ENCODE peak calls at places on chromosome 11, in seven cellular contexts. One of them, this sample, is unnamed.

GRCh38 chr11:43880640-43881159 is at the start of gene ALKBH3:
- DNase-seq in activated T-cell treated with anti-CD3 and anti-CD28 coated beads for 1 hour: peak; percentile 87
- DNase-seq in GF-D8: peak; percentile 46
- DNase-seq in stimulated activated CD4-positive, alpha-beta T cell treated with anti-CD3 and anti-CD28 coated beads, Interleukin-1b, Interleukin-23, amount 100 ng/mL, for 1 hour: peak; percentile 77
- DNase-seq in stimulated activated CD8-positive, alpha-beta memory T cell treated with anti-CD3 and anti-CD28 coated beads, Interleukin-15, amount 100 ng/mL, for 4 hours: peak; percentile 84
- DNase-seq in HCT116: peak; percentile 87
- DNase-seq in BJ: peak; percentile 36
- DNase-seq in this sample: peak; percentile 75

GRCh38 chr11:118152552-118153471 is at the start of gene SCN4B:
- DNase-seq in stimulated activated CD4-positive, alpha-beta T cell treated with anti-CD3 and anti-CD28 coated beads, Interleukin-1b, Interleukin-23, amount 100 ng/mL, for 1 hour: no peak
- DNase-seq in stimulated activated CD8-positive, alpha-beta memory T cell treated with anti-CD3 and anti-CD28 coated beads, Interleukin-15, amount 100 ng/mL, for 4 hours: no peak
- DNase-seq in BJ: no peak
- DNase-seq in activated T-cell treated with anti-CD3 and anti-CD28 coated beads for 1 hour: no peak
- DNase-seq in GF-D8: no peak
- DNase-seq in HCT116: no peak
- DNase-seq in this sample: peak; percentile 23

GRCh38 chr11:87473174-87473573 is 435.4 kb downstream of the TMEM135 start:
- DNase-seq in activated T-cell treated with anti-CD3 and anti-CD28 coated beads for 1 hour: no peak
- DNase-seq in stimulated activated CD8-positive, alpha-beta memory T cell treated with anti-CD3 and anti-CD28 coated beads, Interleukin-15, amount 100 ng/mL, for 4 hours: no peak
- DNase-seq in GF-D8: no peak
- DNase-seq in HCT116: no peak
- DNase-seq in BJ: peak; percentile 68
- DNase-seq in stimulated activated CD4-positive, alpha-beta T cell treated with anti-CD3 and anti-CD28 coated beads, Interleukin-1b, Interleukin-23, amount 100 ng/mL, for 1 hour: no peak
- DNase-seq in this sample: no peak

GRCh38 chr11:107598225-107599139 is 7.5 kb downstream of the ELMOD1 start:
- DNase-seq in BJ: no peak
- DNase-seq in stimulated activated CD8-positive, alpha-beta memory T cell treated with anti-CD3 and anti-CD28 coated beads, Interleukin-15, amount 100 ng/mL, for 4 hours: no peak
- DNase-seq in HCT116: peak; percentile 26
- DNase-seq in GF-D8: no peak
- DNase-seq in activated T-cell treated with anti-CD3 and anti-CD28 coated beads for 1 hour: no peak
- DNase-seq in stimulated activated CD4-positive, alpha-beta T cell treated with anti-CD3 and anti-CD28 coated beads, Interleukin-1b, Interleukin-23, amount 100 ng/mL, for 1 hour: no peak
- DNase-seq in this sample: no peak

GRCh38 chr11:27459191-27459590 is 13.4 kb downstream of the LGR4 start:
- DNase-seq in HCT116: no peak
- DNase-seq in stimulated activated CD8-positive, alpha-beta memory T cell treated with anti-CD3 and anti-CD28 coated beads, Interleukin-15, amount 100 ng/mL, for 4 hours: no peak
- DNase-seq in BJ: no peak
- DNase-seq in stimulated activated CD4-positive, alpha-beta T cell treated with anti-CD3 and anti-CD28 coated beads, Interleukin-1b, Interleukin-23, amount 100 ng/mL, for 1 hour: no peak
- DNase-seq in activated T-cell treated with anti-CD3 and anti-CD28 coated beads for 1 hour: no peak
- DNase-seq in GF-D8: no peak
- DNase-seq in this sample: no peak

GRCh38 chr11:117861151-117862018 is 15.1 kb downstream of the FXYD6 start:
- DNase-seq in GF-D8: no peak
- DNase-seq in activated T-cell treated with anti-CD3 and anti-CD28 coated beads for 1 hour: no peak
- DNase-seq in HCT116: no peak
- DNase-seq in stimulated activated CD8-positive, alpha-beta memory T cell treated with anti-CD3 and anti-CD28 coated beads, Interleukin-15, amount 100 ng/mL, for 4 hours: no peak
- DNase-seq in BJ: no peak
- DNase-seq in stimulated activated CD4-positive, alpha-beta T cell treated with anti-CD3 and anti-CD28 coated beads, Interleukin-1b, Interleukin-23, amount 100 ng/mL, for 1 hour: no peak
- DNase-seq in this sample: peak; percentile 88

GRCh38 chr11:61027141-61027840 is 55.8 kb downstream of the CD6 start:
- DNase-seq in activated T-cell treated with anti-CD3 and anti-CD28 coated beads for 1 hour: no peak
- DNase-seq in HCT116: no peak
- DNase-seq in stimulated activated CD8-positive, alpha-beta memory T cell treated with anti-CD3 and anti-CD28 coated beads, Interleukin-15, amount 100 ng/mL, for 4 hours: no peak
- DNase-seq in stimulated activated CD4-positive, alpha-beta T cell treated with anti-CD3 and anti-CD28 coated beads, Interleukin-1b, Interleukin-23, amount 100 ng/mL, for 1 hour: no peak
- DNase-seq in BJ: no peak
- DNase-seq in GF-D8: no peak
- DNase-seq in this sample: no peak

GRCh38 chr11:79325851-79326250 is 115.0 kb downstream of the TENM4 start:
- DNase-seq in HCT116: no peak
- DNase-seq in stimulated activated CD8-positive, alpha-beta memory T cell treated with anti-CD3 and anti-CD28 coated beads, Interleukin-15, amount 100 ng/mL, for 4 hours: no peak
- DNase-seq in stimulated activated CD4-positive, alpha-beta T cell treated with anti-CD3 and anti-CD28 coated beads, Interleukin-1b, Interleukin-23, amount 100 ng/mL, for 1 hour: no peak
- DNase-seq in BJ: no peak
- DNase-seq in activated T-cell treated with anti-CD3 and anti-CD28 coated beads for 1 hour: no peak
- DNase-seq in GF-D8: no peak
- DNase-seq in this sample: no peak

GRCh38 chr11:68266121-68266891 is 5.5 kb downstream of the C11orf24 start:
- DNase-seq in HCT116: no peak
- DNase-seq in stimulated activated CD4-positive, alpha-beta T cell treated with anti-CD3 and anti-CD28 coated beads, Interleukin-1b, Interleukin-23, amount 100 ng/mL, for 1 hour: no peak
- DNase-seq in BJ: no peak
- DNase-seq in stimulated activated CD8-positive, alpha-beta memory T cell treated with anti-CD3 and anti-CD28 coated beads, Interleukin-15, amount 100 ng/mL, for 4 hours: no peak
- DNase-seq in GF-D8: no peak
- DNase-seq in activated T-cell treated with anti-CD3 and anti-CD28 coated beads for 1 hour: no peak
- DNase-seq in this sample: no peak

GRCh38 chr11:5288108-5288911 is 13.4 kb downstream of the OR51B4 start:
- DNase-seq in stimulated activated CD8-positive, alpha-beta memory T cell treated with anti-CD3 and anti-CD28 coated beads, Interleukin-15, amount 100 ng/mL, for 4 hours: no peak
- DNase-seq in GF-D8: no peak
- DNase-seq in activated T-cell treated with anti-CD3 and anti-CD28 coated beads for 1 hour: no peak
- DNase-seq in HCT116: no peak
- DNase-seq in BJ: no peak
- DNase-seq in stimulated activated CD4-positive, alpha-beta T cell treated with anti-CD3 and anti-CD28 coated beads, Interleukin-1b, Interleukin-23, amount 100 ng/mL, for 1 hour: no peak
- DNase-seq in this sample: no peak

GRCh38 chr11:69968407-69969347 is 109.4 kb upstream of the ANO1 start:
- DNase-seq in GF-D8: no peak
- DNase-seq in stimulated activated CD8-positive, alpha-beta memory T cell treated with anti-CD3 and anti-CD28 coated beads, Interleukin-15, amount 100 ng/mL, for 4 hours: no peak
- DNase-seq in HCT116: no peak
- DNase-seq in activated T-cell treated with anti-CD3 and anti-CD28 coated beads for 1 hour: no peak
- DNase-seq in stimulated activated CD4-positive, alpha-beta T cell treated with anti-CD3 and anti-CD28 coated beads, Interleukin-1b, Interleukin-23, amount 100 ng/mL, for 1 hour: no peak
- DNase-seq in BJ: no peak
- DNase-seq in this sample: no peak

GRCh38 chr11:57763568-57763967 is 2.0 kb downstream of the CTNND1 start:
- DNase-seq in stimulated activated CD8-positive, alpha-beta memory T cell treated with anti-CD3 and anti-CD28 coated beads, Interleukin-15, amount 100 ng/mL, for 4 hours: no peak
- DNase-seq in stimulated activated CD4-positive, alpha-beta T cell treated with anti-CD3 and anti-CD28 coated beads, Interleukin-1b, Interleukin-23, amount 100 ng/mL, for 1 hour: no peak
- DNase-seq in activated T-cell treated with anti-CD3 and anti-CD28 coated beads for 1 hour: no peak
- DNase-seq in BJ: no peak
- DNase-seq in GF-D8: no peak
- DNase-seq in HCT116: no peak
- DNase-seq in this sample: no peak

GRCh38 chr11:13061294-13061990 is 52.3 kb downstream of the RASSF10 start:
- DNase-seq in HCT116: no peak
- DNase-seq in stimulated activated CD8-positive, alpha-beta memory T cell treated with anti-CD3 and anti-CD28 coated beads, Interleukin-15, amount 100 ng/mL, for 4 hours: no peak
- DNase-seq in BJ: no peak
- DNase-seq in activated T-cell treated with anti-CD3 and anti-CD28 coated beads for 1 hour: no peak
- DNase-seq in stimulated activated CD4-positive, alpha-beta T cell treated with anti-CD3 and anti-CD28 coated beads, Interleukin-1b, Interleukin-23, amount 100 ng/mL, for 1 hour: no peak
- DNase-seq in GF-D8: no peak
- DNase-seq in this sample: no peak

GRCh38 chr11:91981995-91982394 is 242.6 kb upstream of the FAT3 start:
- DNase-seq in stimulated activated CD8-positive, alpha-beta memory T cell treated with anti-CD3 and anti-CD28 coated beads, Interleukin-15, amount 100 ng/mL, for 4 hours: no peak
- DNase-seq in GF-D8: no peak
- DNase-seq in HCT116: no peak
- DNase-seq in BJ: peak; percentile 99
- DNase-seq in activated T-cell treated with anti-CD3 and anti-CD28 coated beads for 1 hour: no peak
- DNase-seq in stimulated activated CD4-positive, alpha-beta T cell treated with anti-CD3 and anti-CD28 coated beads, Interleukin-1b, Interleukin-23, amount 100 ng/mL, for 1 hour: no peak
- DNase-seq in this sample: no peak

GRCh38 chr11:47154738-47155570 is 21.7 kb downstream of the ARFGAP2 start:
- DNase-seq in HCT116: no peak
- DNase-seq in activated T-cell treated with anti-CD3 and anti-CD28 coated beads for 1 hour: no peak
- DNase-seq in GF-D8: no peak
- DNase-seq in BJ: no peak
- DNase-seq in stimulated activated CD8-positive, alpha-beta memory T cell treated with anti-CD3 and anti-CD28 coated beads, Interleukin-15, amount 100 ng/mL, for 4 hours: no peak
- DNase-seq in stimulated activated CD4-positive, alpha-beta T cell treated with anti-CD3 and anti-CD28 coated beads, Interleukin-1b, Interleukin-23, amount 100 ng/mL, for 1 hour: no peak
- DNase-seq in this sample: no peak

GRCh38 chr11:30422389-30422788 is 99.5 kb downstream of the ARL14EP start:
- DNase-seq in GF-D8: no peak
- DNase-seq in stimulated activated CD8-positive, alpha-beta memory T cell treated with anti-CD3 and anti-CD28 coated beads, Interleukin-15, amount 100 ng/mL, for 4 hours: no peak
- DNase-seq in stimulated activated CD4-positive, alpha-beta T cell treated with anti-CD3 and anti-CD28 coated beads, Interleukin-1b, Interleukin-23, amount 100 ng/mL, for 1 hour: no peak
- DNase-seq in HCT116: no peak
- DNase-seq in BJ: no peak
- DNase-seq in activated T-cell treated with anti-CD3 and anti-CD28 coated beads for 1 hour: no peak
- DNase-seq in this sample: no peak

GRCh38 chr11:58164389-58164788 is 24.5 kb upstream of the OR9Q2 start:
- DNase-seq in stimulated activated CD8-positive, alpha-beta memory T cell treated with anti-CD3 and anti-CD28 coated beads, Interleukin-15, amount 100 ng/mL, for 4 hours: no peak
- DNase-seq in GF-D8: no peak
- DNase-seq in HCT116: no peak
- DNase-seq in stimulated activated CD4-positive, alpha-beta T cell treated with anti-CD3 and anti-CD28 coated beads, Interleukin-1b, Interleukin-23, amount 100 ng/mL, for 1 hour: no peak
- DNase-seq in BJ: no peak
- DNase-seq in activated T-cell treated with anti-CD3 and anti-CD28 coated beads for 1 hour: no peak
- DNase-seq in this sample: no peak

GRCh38 chr11:65225284-65226102 is 36.3 kb upstream of the POLA2 start:
- DNase-seq in stimulated activated CD4-positive, alpha-beta T cell treated with anti-CD3 and anti-CD28 coated beads, Interleukin-1b, Interleukin-23, amount 100 ng/mL, for 1 hour: peak; percentile 14
- DNase-seq in activated T-cell treated with anti-CD3 and anti-CD28 coated beads for 1 hour: peak; percentile 43
- DNase-seq in GF-D8: no peak
- DNase-seq in HCT116: no peak
- DNase-seq in stimulated activated CD8-positive, alpha-beta memory T cell treated with anti-CD3 and anti-CD28 coated beads, Interleukin-15, amount 100 ng/mL, for 4 hours: no peak
- DNase-seq in BJ: no peak
- DNase-seq in this sample: no peak

GRCh38 chr11:66363805-66364535 is 7.6 kb downstream of the SLC29A2 start:
- DNase-seq in GF-D8: no peak
- DNase-seq in activated T-cell treated with anti-CD3 and anti-CD28 coated beads for 1 hour: peak; percentile 57
- DNase-seq in stimulated activated CD4-positive, alpha-beta T cell treated with anti-CD3 and anti-CD28 coated beads, Interleukin-1b, Interleukin-23, amount 100 ng/mL, for 1 hour: peak; percentile 26
- DNase-seq in BJ: no peak
- DNase-seq in stimulated activated CD8-positive, alpha-beta memory T cell treated with anti-CD3 and anti-CD28 coated beads, Interleukin-15, amount 100 ng/mL, for 4 hours: peak; percentile 32
- DNase-seq in HCT116: no peak
- DNase-seq in this sample: no peak

GRCh38 chr11:58334708-58335107 is 24.2 kb downstream of the OR5B17 start:
- DNase-seq in HCT116: peak; percentile 31
- DNase-seq in stimulated activated CD8-positive, alpha-beta memory T cell treated with anti-CD3 and anti-CD28 coated beads, Interleukin-15, amount 100 ng/mL, for 4 hours: no peak
- DNase-seq in activated T-cell treated with anti-CD3 and anti-CD28 coated beads for 1 hour: no peak
- DNase-seq in stimulated activated CD4-positive, alpha-beta T cell treated with anti-CD3 and anti-CD28 coated beads, Interleukin-1b, Interleukin-23, amount 100 ng/mL, for 1 hour: no peak
- DNase-seq in BJ: peak; percentile 62
- DNase-seq in GF-D8: no peak
- DNase-seq in this sample: no peak

GRCh38 chr11:111162306-111162705 is 83.2 kb upstream of the POU2AF2 start:
- DNase-seq in stimulated activated CD8-positive, alpha-beta memory T cell treated with anti-CD3 and anti-CD28 coated beads, Interleukin-15, amount 100 ng/mL, for 4 hours: no peak
- DNase-seq in GF-D8: no peak
- DNase-seq in BJ: no peak
- DNase-seq in stimulated activated CD4-positive, alpha-beta T cell treated with anti-CD3 and anti-CD28 coated beads, Interleukin-1b, Interleukin-23, amount 100 ng/mL, for 1 hour: no peak
- DNase-seq in activated T-cell treated with anti-CD3 and anti-CD28 coated beads for 1 hour: no peak
- DNase-seq in HCT116: no peak
- DNase-seq in this sample: no peak

GRCh38 chr11:8963569-8964323 is 496 bp downstream of the TMEM9B start:
- DNase-seq in HCT116: peak; percentile 72
- DNase-seq in activated T-cell treated with anti-CD3 and anti-CD28 coated beads for 1 hour: peak; percentile 60
- DNase-seq in GF-D8: no peak
- DNase-seq in BJ: no peak
- DNase-seq in stimulated activated CD4-positive, alpha-beta T cell treated with anti-CD3 and anti-CD28 coated beads, Interleukin-1b, Interleukin-23, amount 100 ng/mL, for 1 hour: peak; percentile 23
- DNase-seq in stimulated activated CD8-positive, alpha-beta memory T cell treated with anti-CD3 and anti-CD28 coated beads, Interleukin-15, amount 100 ng/mL, for 4 hours: peak; percentile 58
- DNase-seq in this sample: peak; percentile 4

GRCh38 chr11:24642648-24643047 is 145.8 kb downstream of the LUZP2 start:
- DNase-seq in stimulated activated CD8-positive, alpha-beta memory T cell treated with anti-CD3 and anti-CD28 coated beads, Interleukin-15, amount 100 ng/mL, for 4 hours: no peak
- DNase-seq in BJ: no peak
- DNase-seq in activated T-cell treated with anti-CD3 and anti-CD28 coated beads for 1 hour: no peak
- DNase-seq in GF-D8: no peak
- DNase-seq in stimulated activated CD4-positive, alpha-beta T cell treated with anti-CD3 and anti-CD28 coated beads, Interleukin-1b, Interleukin-23, amount 100 ng/mL, for 1 hour: no peak
- DNase-seq in HCT116: no peak
- DNase-seq in this sample: no peak

GRCh38 chr11:63250162-63251050 is 7.0 kb upstream of the SLC22A25 start:
- DNase-seq in stimulated activated CD4-positive, alpha-beta T cell treated with anti-CD3 and anti-CD28 coated beads, Interleukin-1b, Interleukin-23, amount 100 ng/mL, for 1 hour: no peak
- DNase-seq in GF-D8: no peak
- DNase-seq in activated T-cell treated with anti-CD3 and anti-CD28 coated beads for 1 hour: no peak
- DNase-seq in stimulated activated CD8-positive, alpha-beta memory T cell treated with anti-CD3 and anti-CD28 coated beads, Interleukin-15, amount 100 ng/mL, for 4 hours: no peak
- DNase-seq in BJ: no peak
- DNase-seq in HCT116: no peak
- DNase-seq in this sample: no peak

GRCh38 chr11:131195801-131196517 is 174.5 kb upstream of the NTM start:
- DNase-seq in HCT116: no peak
- DNase-seq in stimulated activated CD4-positive, alpha-beta T cell treated with anti-CD3 and anti-CD28 coated beads, Interleukin-1b, Interleukin-23, amount 100 ng/mL, for 1 hour: no peak
- DNase-seq in stimulated activated CD8-positive, alpha-beta memory T cell treated with anti-CD3 and anti-CD28 coated beads, Interleukin-15, amount 100 ng/mL, for 4 hours: no peak
- DNase-seq in activated T-cell treated with anti-CD3 and anti-CD28 coated beads for 1 hour: no peak
- DNase-seq in BJ: no peak
- DNase-seq in GF-D8: no peak
- DNase-seq in this sample: no peak

GRCh38 chr11:68273056-68273738 is 1.4 kb upstream of the C11orf24 start:
- DNase-seq in GF-D8: no peak
- DNase-seq in activated T-cell treated with anti-CD3 and anti-CD28 coated beads for 1 hour: no peak
- DNase-seq in stimulated activated CD8-positive, alpha-beta memory T cell treated with anti-CD3 and anti-CD28 coated beads, Interleukin-15, amount 100 ng/mL, for 4 hours: no peak
- DNase-seq in stimulated activated CD4-positive, alpha-beta T cell treated with anti-CD3 and anti-CD28 coated beads, Interleukin-1b, Interleukin-23, amount 100 ng/mL, for 1 hour: no peak
- DNase-seq in BJ: no peak
- DNase-seq in HCT116: no peak
- DNase-seq in this sample: no peak

GRCh38 chr11:81237139-81237538 is 1496.5 kb downstream of the FAM181B start:
- DNase-seq in GF-D8: no peak
- DNase-seq in activated T-cell treated with anti-CD3 and anti-CD28 coated beads for 1 hour: no peak
- DNase-seq in HCT116: no peak
- DNase-seq in stimulated activated CD4-positive, alpha-beta T cell treated with anti-CD3 and anti-CD28 coated beads, Interleukin-1b, Interleukin-23, amount 100 ng/mL, for 1 hour: no peak
- DNase-seq in stimulated activated CD8-positive, alpha-beta memory T cell treated with anti-CD3 and anti-CD28 coated beads, Interleukin-15, amount 100 ng/mL, for 4 hours: no peak
- DNase-seq in BJ: no peak
- DNase-seq in this sample: no peak

GRCh38 chr11:65390099-65390941 is 3.9 kb downstream of the FRMD8 start:
- DNase-seq in BJ: no peak
- DNase-seq in HCT116: no peak
- DNase-seq in stimulated activated CD8-positive, alpha-beta memory T cell treated with anti-CD3 and anti-CD28 coated beads, Interleukin-15, amount 100 ng/mL, for 4 hours: no peak
- DNase-seq in stimulated activated CD4-positive, alpha-beta T cell treated with anti-CD3 and anti-CD28 coated beads, Interleukin-1b, Interleukin-23, amount 100 ng/mL, for 1 hour: no peak
- DNase-seq in activated T-cell treated with anti-CD3 and anti-CD28 coated beads for 1 hour: no peak
- DNase-seq in GF-D8: no peak
- DNase-seq in this sample: no peak

GRCh38 chr11:121613724-121614123 is 161.0 kb upstream of the SORL1-AS1 start:
- DNase-seq in HCT116: no peak
- DNase-seq in stimulated activated CD4-positive, alpha-beta T cell treated with anti-CD3 and anti-CD28 coated beads, Interleukin-1b, Interleukin-23, amount 100 ng/mL, for 1 hour: no peak
- DNase-seq in activated T-cell treated with anti-CD3 and anti-CD28 coated beads for 1 hour: no peak
- DNase-seq in GF-D8: no peak
- DNase-seq in BJ: no peak
- DNase-seq in stimulated activated CD8-positive, alpha-beta memory T cell treated with anti-CD3 and anti-CD28 coated beads, Interleukin-15, amount 100 ng/mL, for 4 hours: no peak
- DNase-seq in this sample: no peak

GRCh38 chr11:65639623-65640482 is 2.0 kb downstream of the SIPA1 start:
- DNase-seq in GF-D8: peak; percentile 92
- DNase-seq in BJ: no peak
- DNase-seq in HCT116: no peak
- DNase-seq in stimulated activated CD4-positive, alpha-beta T cell treated with anti-CD3 and anti-CD28 coated beads, Interleukin-1b, Interleukin-23, amount 100 ng/mL, for 1 hour: no peak
- DNase-seq in stimulated activated CD8-positive, alpha-beta memory T cell treated with anti-CD3 and anti-CD28 coated beads, Interleukin-15, amount 100 ng/mL, for 4 hours: peak; percentile 43
- DNase-seq in activated T-cell treated with anti-CD3 and anti-CD28 coated beads for 1 hour: peak; percentile 52
- DNase-seq in this sample: peak; percentile 66

GRCh38 chr11:118319031-118319814 is 14.7 kb downstream of the CD3E start:
- DNase-seq in HCT116: no peak
- DNase-seq in activated T-cell treated with anti-CD3 and anti-CD28 coated beads for 1 hour: no peak
- DNase-seq in GF-D8: peak; percentile 96
- DNase-seq in stimulated activated CD8-positive, alpha-beta memory T cell treated with anti-CD3 and anti-CD28 coated beads, Interleukin-15, amount 100 ng/mL, for 4 hours: no peak
- DNase-seq in stimulated activated CD4-positive, alpha-beta T cell treated with anti-CD3 and anti-CD28 coated beads, Interleukin-1b, Interleukin-23, amount 100 ng/mL, for 1 hour: no peak
- DNase-seq in BJ: no peak
- DNase-seq in this sample: no peak

GRCh38 chr11:77159937-77160495 is 32.0 kb downstream of the MYO7A start:
- DNase-seq in BJ: no peak
- DNase-seq in stimulated activated CD8-positive, alpha-beta memory T cell treated with anti-CD3 and anti-CD28 coated beads, Interleukin-15, amount 100 ng/mL, for 4 hours: no peak
- DNase-seq in HCT116: no peak
- DNase-seq in activated T-cell treated with anti-CD3 and anti-CD28 coated beads for 1 hour: no peak
- DNase-seq in stimulated activated CD4-positive, alpha-beta T cell treated with anti-CD3 and anti-CD28 coated beads, Interleukin-1b, Interleukin-23, amount 100 ng/mL, for 1 hour: no peak
- DNase-seq in GF-D8: no peak
- DNase-seq in this sample: no peak

GRCh38 chr11:35207471-35208403 is 68.8 kb downstream of the CD44 start:
- DNase-seq in activated T-cell treated with anti-CD3 and anti-CD28 coated beads for 1 hour: no peak
- DNase-seq in HCT116: no peak
- DNase-seq in BJ: no peak
- DNase-seq in stimulated activated CD4-positive, alpha-beta T cell treated with anti-CD3 and anti-CD28 coated beads, Interleukin-1b, Interleukin-23, amount 100 ng/mL, for 1 hour: no peak
- DNase-seq in stimulated activated CD8-positive, alpha-beta memory T cell treated with anti-CD3 and anti-CD28 coated beads, Interleukin-15, amount 100 ng/mL, for 4 hours: no peak
- DNase-seq in GF-D8: no peak
- DNase-seq in this sample: no peak

GRCh38 chr11:126233391-126233790 is 21.8 kb downstream of the FAM118B start:
- DNase-seq in stimulated activated CD8-positive, alpha-beta memory T cell treated with anti-CD3 and anti-CD28 coated beads, Interleukin-15, amount 100 ng/mL, for 4 hours: no peak
- DNase-seq in HCT116: no peak
- DNase-seq in stimulated activated CD4-positive, alpha-beta T cell treated with anti-CD3 and anti-CD28 coated beads, Interleukin-1b, Interleukin-23, amount 100 ng/mL, for 1 hour: no peak
- DNase-seq in GF-D8: no peak
- DNase-seq in BJ: no peak
- DNase-seq in activated T-cell treated with anti-CD3 and anti-CD28 coated beads for 1 hour: no peak
- DNase-seq in this sample: no peak